ENCODE peak calls at places on chromosomes 3 and 15, in nine cellular contexts. One of them, this sample, is unnamed.

GRCh38 chr15:60635507-60636352 is 156.8 kb upstream of the ICE2 start:
- DNase-seq in tibial nerve: no peak
- DNase-seq in heart right ventricle: no peak
- DNase-seq in tibial artery: no peak
- DNase-seq in activated B cell treated with CpG ODN at 0.5 μM for 24 hours: no peak
- DNase-seq in RWPE1: no peak
- DNase-seq in Panc1: no peak
- DNase-seq in fibroblast of mammary gland: no peak
- DNase-seq in astrocyte of the spinal cord: no peak
- DNase-seq in this sample: no peak

GRCh38 chr3:71016141-71016845 is 567.2 kb downstream of the FOXP1 start:
- DNase-seq in fibroblast of mammary gland: peak; percentile 50
- DNase-seq in RWPE1: no peak
- DNase-seq in Panc1: no peak
- DNase-seq in astrocyte of the spinal cord: peak; percentile 35
- DNase-seq in tibial nerve: no peak
- DNase-seq in tibial artery: no peak
- DNase-seq in heart right ventricle: no peak
- DNase-seq in activated B cell treated with CpG ODN at 0.5 μM for 24 hours: no peak
- DNase-seq in this sample: no peak

GRCh38 chr3:174541708-174542107 is 317.4 kb upstream of the NAALADL2 start:
- DNase-seq in activated B cell treated with CpG ODN at 0.5 μM for 24 hours: no peak
- DNase-seq in tibial nerve: no peak
- DNase-seq in fibroblast of mammary gland: peak; percentile 42
- DNase-seq in tibial artery: no peak
- DNase-seq in RWPE1: no peak
- DNase-seq in heart right ventricle: no peak
- DNase-seq in Panc1: no peak
- DNase-seq in astrocyte of the spinal cord: peak; percentile 18
- DNase-seq in this sample: no peak

GRCh38 chr15:76451540-76451939 is 115.0 kb downstream of the ISL2 start:
- DNase-seq in activated B cell treated with CpG ODN at 0.5 μM for 24 hours: no peak
- DNase-seq in fibroblast of mammary gland: no peak
- DNase-seq in tibial nerve: no peak
- DNase-seq in Panc1: no peak
- DNase-seq in astrocyte of the spinal cord: no peak
- DNase-seq in heart right ventricle: no peak
- DNase-seq in tibial artery: no peak
- DNase-seq in RWPE1: no peak
- DNase-seq in this sample: no peak

GRCh38 chr15:63075072-63075995 is 32.8 kb downstream of the TPM1 start:
- DNase-seq in astrocyte of the spinal cord: peak; percentile 36
- DNase-seq in heart right ventricle: no peak
- DNase-seq in tibial artery: no peak
- DNase-seq in fibroblast of mammary gland: peak; percentile 29
- DNase-seq in tibial nerve: no peak
- DNase-seq in Panc1: no peak
- DNase-seq in activated B cell treated with CpG ODN at 0.5 μM for 24 hours: no peak
- DNase-seq in RWPE1: no peak
- DNase-seq in this sample: no peak

GRCh38 chr3:197336348-197336747 is 37.9 kb upstream of the DLG1 start:
- DNase-seq in RWPE1: no peak
- DNase-seq in Panc1: no peak
- DNase-seq in tibial artery: no peak
- DNase-seq in activated B cell treated with CpG ODN at 0.5 μM for 24 hours: no peak
- DNase-seq in heart right ventricle: no peak
- DNase-seq in astrocyte of the spinal cord: no peak
- DNase-seq in fibroblast of mammary gland: no peak
- DNase-seq in tibial nerve: no peak
- DNase-seq in this sample: no peak

GRCh38 chr3:138469869-138470268 is 35.5 kb downstream of the ESYT3 start:
- DNase-seq in RWPE1: no peak
- DNase-seq in tibial nerve: no peak
- DNase-seq in heart right ventricle: no peak
- DNase-seq in Panc1: no peak
- DNase-seq in astrocyte of the spinal cord: no peak
- DNase-seq in tibial artery: no peak
- DNase-seq in activated B cell treated with CpG ODN at 0.5 μM for 24 hours: no peak
- DNase-seq in fibroblast of mammary gland: no peak
- DNase-seq in this sample: no peak

GRCh38 chr3:29515451-29515850 is 234.6 kb downstream of the RBMS3 start:
- DNase-seq in heart right ventricle: no peak
- DNase-seq in Panc1: no peak
- DNase-seq in tibial artery: no peak
- DNase-seq in fibroblast of mammary gland: peak; percentile 69
- DNase-seq in activated B cell treated with CpG ODN at 0.5 μM for 24 hours: no peak
- DNase-seq in tibial nerve: no peak
- DNase-seq in astrocyte of the spinal cord: peak; percentile 63
- DNase-seq in RWPE1: peak; percentile 1
- DNase-seq in this sample: no peak

GRCh38 chr3:125332504-125332903 is 42.6 kb downstream of the ZNF148 start:
- DNase-seq in heart right ventricle: no peak
- DNase-seq in activated B cell treated with CpG ODN at 0.5 μM for 24 hours: no peak
- DNase-seq in tibial artery: no peak
- DNase-seq in tibial nerve: no peak
- DNase-seq in Panc1: no peak
- DNase-seq in astrocyte of the spinal cord: no peak
- DNase-seq in fibroblast of mammary gland: no peak
- DNase-seq in RWPE1: no peak
- DNase-seq in this sample: no peak

GRCh38 chr3:49119439-49119838 is 1.2 kb downstream of the USP19 start:
- DNase-seq in astrocyte of the spinal cord: no peak
- DNase-seq in RWPE1: no peak
- DNase-seq in Panc1: no peak
- DNase-seq in tibial nerve: no peak
- DNase-seq in fibroblast of mammary gland: peak; percentile 45
- DNase-seq in activated B cell treated with CpG ODN at 0.5 μM for 24 hours: no peak
- DNase-seq in heart right ventricle: no peak
- DNase-seq in tibial artery: no peak
- DNase-seq in this sample: no peak

GRCh38 chr15:82143390-82144047 is 97.7 kb upstream of the MEX3B start:
- DNase-seq in astrocyte of the spinal cord: no peak
- DNase-seq in activated B cell treated with CpG ODN at 0.5 μM for 24 hours: no peak
- DNase-seq in tibial nerve: no peak
- DNase-seq in heart right ventricle: no peak
- DNase-seq in tibial artery: no peak
- DNase-seq in fibroblast of mammary gland: no peak
- DNase-seq in Panc1: no peak
- DNase-seq in RWPE1: no peak
- DNase-seq in this sample: no peak

GRCh38 chr3:36196058-36196457 is 184.2 kb upstream of the STAC start:
- DNase-seq in activated B cell treated with CpG ODN at 0.5 μM for 24 hours: no peak
- DNase-seq in astrocyte of the spinal cord: no peak
- DNase-seq in tibial artery: no peak
- DNase-seq in RWPE1: no peak
- DNase-seq in tibial nerve: no peak
- DNase-seq in Panc1: no peak
- DNase-seq in heart right ventricle: no peak
- DNase-seq in fibroblast of mammary gland: peak; percentile 8
- DNase-seq in this sample: no peak

GRCh38 chr3:100650651-100651611 is 41.5 kb downstream of the ADGRG7 start:
- DNase-seq in fibroblast of mammary gland: peak; percentile 88
- DNase-seq in Panc1: no peak
- DNase-seq in astrocyte of the spinal cord: peak; percentile 71
- DNase-seq in heart right ventricle: no peak
- DNase-seq in activated B cell treated with CpG ODN at 0.5 μM for 24 hours: no peak
- DNase-seq in tibial artery: no peak
- DNase-seq in tibial nerve: peak; percentile 15
- DNase-seq in RWPE1: peak; percentile 53
- DNase-seq in this sample: no peak

GRCh38 chr15:46416544-46416943 is 781.7 kb downstream of the SQOR start:
- DNase-seq in tibial nerve: no peak
- DNase-seq in RWPE1: no peak
- DNase-seq in tibial artery: no peak
- DNase-seq in heart right ventricle: no peak
- DNase-seq in activated B cell treated with CpG ODN at 0.5 μM for 24 hours: no peak
- DNase-seq in fibroblast of mammary gland: no peak
- DNase-seq in Panc1: no peak
- DNase-seq in astrocyte of the spinal cord: no peak
- DNase-seq in this sample: no peak

GRCh38 chr15:81311834-81312459 is 12.0 kb downstream of the STARD5 start:
- DNase-seq in astrocyte of the spinal cord: peak; percentile 33
- DNase-seq in activated B cell treated with CpG ODN at 0.5 μM for 24 hours: no peak
- DNase-seq in RWPE1: no peak
- DNase-seq in heart right ventricle: no peak
- DNase-seq in Panc1: no peak
- DNase-seq in fibroblast of mammary gland: peak; percentile 82
- DNase-seq in tibial artery: no peak
- DNase-seq in tibial nerve: no peak
- DNase-seq in this sample: no peak

GRCh38 chr3:140629351-140630137 is 48.3 kb upstream of the TRIM42 start:
- DNase-seq in tibial nerve: no peak
- DNase-seq in astrocyte of the spinal cord: peak; percentile 96
- DNase-seq in Panc1: no peak
- DNase-seq in tibial artery: no peak
- DNase-seq in activated B cell treated with CpG ODN at 0.5 μM for 24 hours: no peak
- DNase-seq in RWPE1: peak; percentile 78
- DNase-seq in fibroblast of mammary gland: peak; percentile 96
- DNase-seq in heart right ventricle: no peak
- DNase-seq in this sample: no peak

GRCh38 chr3:151402349-151402748 is 17.8 kb upstream of the P2RY12 start:
- DNase-seq in activated B cell treated with CpG ODN at 0.5 μM for 24 hours: no peak
- DNase-seq in tibial artery: no peak
- DNase-seq in astrocyte of the spinal cord: no peak
- DNase-seq in heart right ventricle: no peak
- DNase-seq in RWPE1: no peak
- DNase-seq in fibroblast of mammary gland: no peak
- DNase-seq in tibial nerve: no peak
- DNase-seq in Panc1: no peak
- DNase-seq in this sample: no peak

GRCh38 chr15:98873441-98874218 is 134.0 kb downstream of the PGPEP1L start:
- DNase-seq in astrocyte of the spinal cord: peak; percentile 88
- DNase-seq in Panc1: no peak
- DNase-seq in tibial nerve: no peak
- DNase-seq in fibroblast of mammary gland: peak; percentile 84
- DNase-seq in tibial artery: no peak
- DNase-seq in activated B cell treated with CpG ODN at 0.5 μM for 24 hours: no peak
- DNase-seq in RWPE1: peak; percentile 95
- DNase-seq in heart right ventricle: no peak
- DNase-seq in this sample: no peak

GRCh38 chr3:50251220-50251619 is 15.2 kb downstream of the GNAI2 start:
- DNase-seq in heart right ventricle: no peak
- DNase-seq in Panc1: no peak
- DNase-seq in RWPE1: peak; percentile 78
- DNase-seq in activated B cell treated with CpG ODN at 0.5 μM for 24 hours: no peak
- DNase-seq in fibroblast of mammary gland: peak; percentile 98
- DNase-seq in astrocyte of the spinal cord: peak; percentile 89
- DNase-seq in tibial nerve: no peak
- DNase-seq in tibial artery: no peak
- DNase-seq in this sample: no peak

GRCh38 chr3:157239082-157239704 is 79.2 kb upstream of the CCNL1 start:
- DNase-seq in Panc1: peak; percentile 47
- DNase-seq in heart right ventricle: peak; percentile 38
- DNase-seq in tibial nerve: peak; percentile 52
- DNase-seq in tibial artery: no peak
- DNase-seq in fibroblast of mammary gland: peak; percentile 60
- DNase-seq in astrocyte of the spinal cord: peak; percentile 41
- DNase-seq in RWPE1: peak; percentile 20
- DNase-seq in activated B cell treated with CpG ODN at 0.5 μM for 24 hours: peak; percentile 18
- DNase-seq in this sample: no peak

GRCh38 chr3:196518999-196519737 is 4.0 kb upstream of the SMCO1 start:
- DNase-seq in tibial artery: peak; percentile 68
- DNase-seq in tibial nerve: peak; percentile 72
- DNase-seq in heart right ventricle: peak; percentile 29
- DNase-seq in fibroblast of mammary gland: peak; percentile 84
- DNase-seq in Panc1: no peak
- DNase-seq in astrocyte of the spinal cord: peak; percentile 59
- DNase-seq in RWPE1: peak; percentile 36
- DNase-seq in activated B cell treated with CpG ODN at 0.5 μM for 24 hours: no peak
- DNase-seq in this sample: no peak

GRCh38 chr3:190205739-190206138 is 85.0 kb upstream of the P3H2 start:
- DNase-seq in RWPE1: peak; percentile 60
- DNase-seq in fibroblast of mammary gland: peak; percentile 86
- DNase-seq in astrocyte of the spinal cord: peak; percentile 72
- DNase-seq in tibial artery: no peak
- DNase-seq in tibial nerve: no peak
- DNase-seq in Panc1: no peak
- DNase-seq in heart right ventricle: no peak
- DNase-seq in activated B cell treated with CpG ODN at 0.5 μM for 24 hours: no peak
- DNase-seq in this sample: no peak

DNA sequence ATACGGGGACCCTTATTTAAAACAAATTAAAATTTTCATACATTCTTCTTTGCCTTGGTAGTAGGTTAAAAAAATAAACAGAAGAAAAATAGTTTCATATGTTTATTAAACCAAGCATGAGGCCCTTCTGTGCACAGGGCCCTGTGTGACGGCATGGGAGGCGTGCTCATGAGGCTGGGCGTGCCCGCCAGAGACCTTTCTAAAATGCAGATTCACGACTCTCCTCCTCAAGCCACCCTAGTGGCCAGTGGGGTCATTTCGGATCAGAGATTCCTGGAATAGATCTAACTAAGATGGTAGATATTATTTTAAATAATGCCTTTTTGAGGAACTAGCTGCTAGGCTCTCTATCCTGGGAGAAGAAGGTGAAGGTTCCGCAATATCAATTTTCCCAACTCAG is 35.3 kb downstream of the MASP1 start:
- DNase-seq in astrocyte of the spinal cord: no peak
- DNase-seq in tibial artery: no peak
- DNase-seq in heart right ventricle: no peak
- DNase-seq in RWPE1: no peak
- DNase-seq in fibroblast of mammary gland: no peak
- DNase-seq in activated B cell treated with CpG ODN at 0.5 μM for 24 hours: no peak
- DNase-seq in tibial nerve: no peak
- DNase-seq in Panc1: no peak
- DNase-seq in this sample: no peak
- TF ChIP-seq CTCF in astrocyte of the spinal cord: no peak
- TF ChIP-seq CTCF in tibial artery: no peak
- TF ChIP-seq CTCF in heart right ventricle: no peak
- TF ChIP-seq CTCF in RWPE1: no peak
- TF ChIP-seq CTCF in fibroblast of mammary gland: no peak
- TF ChIP-seq CTCF in activated B cell treated with CpG ODN at 0.5 μM for 24 hours: no peak
- TF ChIP-seq CTCF in tibial nerve: no peak
- TF ChIP-seq CTCF in Panc1: no peak
- TF ChIP-seq CTCF in this sample: no peak

GRCh38 chr3:79018671-79019136 is 749.1 kb downstream of the ROBO1 start:
- DNase-seq in RWPE1: peak; percentile 13
- DNase-seq in heart right ventricle: peak; percentile 60
- DNase-seq in astrocyte of the spinal cord: peak; percentile 71
- DNase-seq in fibroblast of mammary gland: peak; percentile 63
- DNase-seq in Panc1: no peak
- DNase-seq in activated B cell treated with CpG ODN at 0.5 μM for 24 hours: peak; percentile 14
- DNase-seq in tibial nerve: peak; percentile 23
- DNase-seq in tibial artery: peak; percentile 79
- DNase-seq in this sample: no peak
- TF ChIP-seq CTCF in RWPE1: no peak
- TF ChIP-seq CTCF in heart right ventricle: no peak
- TF ChIP-seq CTCF in astrocyte of the spinal cord: no peak
- TF ChIP-seq CTCF in fibroblast of mammary gland: no peak
- TF ChIP-seq CTCF in Panc1: peak; percentile 19
- TF ChIP-seq CTCF in activated B cell treated with CpG ODN at 0.5 μM for 24 hours: no peak
- TF ChIP-seq CTCF in tibial nerve: no peak
- TF ChIP-seq CTCF in tibial artery: no peak
- TF ChIP-seq CTCF in this sample: no peak

GRCh38 chr15:65791335-65792129 is 561 bp downstream of the DENND4A start:
- DNase-seq in tibial artery: peak; percentile 82
- DNase-seq in fibroblast of mammary gland: peak; percentile 26
- DNase-seq in Panc1: no peak
- DNase-seq in activated B cell treated with CpG ODN at 0.5 μM for 24 hours: no peak
- DNase-seq in tibial nerve: peak; percentile 60
- DNase-seq in RWPE1: peak; percentile 41
- DNase-seq in astrocyte of the spinal cord: peak; percentile 47
- DNase-seq in heart right ventricle: peak; percentile 50
- DNase-seq in this sample: peak; percentile 67
- TF ChIP-seq CTCF in tibial artery: no peak
- TF ChIP-seq CTCF in fibroblast of mammary gland: no peak
- TF ChIP-seq CTCF in Panc1: no peak
- TF ChIP-seq CTCF in activated B cell treated with CpG ODN at 0.5 μM for 24 hours: no peak
- TF ChIP-seq CTCF in tibial nerve: no peak
- TF ChIP-seq CTCF in RWPE1: no peak
- TF ChIP-seq CTCF in astrocyte of the spinal cord: no peak
- TF ChIP-seq CTCF in heart right ventricle: no peak
- TF ChIP-seq CTCF in this sample: no peak

GRCh38 chr3:81198766-81199165 is 562.7 kb downstream of the GBE1 start:
- DNase-seq in tibial nerve: no peak
- DNase-seq in heart right ventricle: no peak
- DNase-seq in activated B cell treated with CpG ODN at 0.5 μM for 24 hours: no peak
- DNase-seq in RWPE1: no peak
- DNase-seq in Panc1: no peak
- DNase-seq in fibroblast of mammary gland: peak; percentile 6
- DNase-seq in astrocyte of the spinal cord: no peak
- DNase-seq in tibial artery: no peak
- DNase-seq in this sample: no peak
- TF ChIP-seq CTCF in tibial nerve: no peak
- TF ChIP-seq CTCF in heart right ventricle: no peak
- TF ChIP-seq CTCF in activated B cell treated with CpG ODN at 0.5 μM for 24 hours: no peak
- TF ChIP-seq CTCF in RWPE1: no peak
- TF ChIP-seq CTCF in Panc1: no peak
- TF ChIP-seq CTCF in fibroblast of mammary gland: no peak
- TF ChIP-seq CTCF in astrocyte of the spinal cord: no peak
- TF ChIP-seq CTCF in tibial artery: no peak
- TF ChIP-seq CTCF in this sample: no peak